ENCODE peak calls at places on chromosomes 16 and 17, in eight cellular contexts. One of them, this sample, is unnamed.

GRCh38 chr16:2450535-2450934 is 9.4 kb upstream of the TEDC2 start:
- DNase-seq in hepatocyte: no peak
- DNase-seq in ecto neural progenitor cell: no peak
- DNase-seq in prostate gland: no peak
- DNase-seq in heart right ventricle: no peak
- DNase-seq in heart left ventricle: no peak
- DNase-seq in BE2C: no peak
- DNase-seq in activated CD4-positive, alpha-beta T cell treated with anti-CD3 and anti-CD28 coated beads, Interleukin-2, amount 50 U/mL, for 48 hours: no peak
- DNase-seq in this sample: no peak

GRCh38 chr16:50310308-50311133 is 44.2 kb downstream of the ADCY7 start:
- DNase-seq in BE2C: no peak
- DNase-seq in ecto neural progenitor cell: peak
- DNase-seq in hepatocyte: peak
- DNase-seq in heart right ventricle: no peak
- DNase-seq in activated CD4-positive, alpha-beta T cell treated with anti-CD3 and anti-CD28 coated beads, Interleukin-2, amount 50 U/mL, for 48 hours: no peak
- DNase-seq in heart left ventricle: no peak
- DNase-seq in prostate gland: no peak
- DNase-seq in this sample: no peak

GRCh38 chr16:82535262-82535661 is 91.5 kb upstream of the CDH13 start:
- DNase-seq in heart right ventricle: no peak
- DNase-seq in ecto neural progenitor cell: no peak
- DNase-seq in prostate gland: no peak
- DNase-seq in hepatocyte: no peak
- DNase-seq in activated CD4-positive, alpha-beta T cell treated with anti-CD3 and anti-CD28 coated beads, Interleukin-2, amount 50 U/mL, for 48 hours: no peak
- DNase-seq in heart left ventricle: no peak
- DNase-seq in BE2C: no peak
- DNase-seq in this sample: no peak

GRCh38 chr16:4392382-4393242 is 21.0 kb downstream of the VASN start:
- DNase-seq in BE2C: peak
- DNase-seq in prostate gland: no peak
- DNase-seq in heart right ventricle: no peak
- DNase-seq in heart left ventricle: peak
- DNase-seq in activated CD4-positive, alpha-beta T cell treated with anti-CD3 and anti-CD28 coated beads, Interleukin-2, amount 50 U/mL, for 48 hours: no peak
- DNase-seq in hepatocyte: peak
- DNase-seq in ecto neural progenitor cell: no peak
- DNase-seq in this sample: peak

GRCh38 chr17:60158751-60159478 is 9.1 kb downstream of the CA4 start:
- DNase-seq in heart right ventricle: no peak
- DNase-seq in ecto neural progenitor cell: peak
- DNase-seq in activated CD4-positive, alpha-beta T cell treated with anti-CD3 and anti-CD28 coated beads, Interleukin-2, amount 50 U/mL, for 48 hours: no peak
- DNase-seq in heart left ventricle: no peak
- DNase-seq in hepatocyte: peak
- DNase-seq in BE2C: peak
- DNase-seq in prostate gland: no peak
- DNase-seq in this sample: no peak

GRCh38 chr17:33603794-33604193 is 310.7 kb upstream of the ASIC2 start:
- DNase-seq in heart left ventricle: no peak
- DNase-seq in heart right ventricle: no peak
- DNase-seq in prostate gland: no peak
- DNase-seq in activated CD4-positive, alpha-beta T cell treated with anti-CD3 and anti-CD28 coated beads, Interleukin-2, amount 50 U/mL, for 48 hours: no peak
- DNase-seq in BE2C: peak
- DNase-seq in hepatocyte: peak
- DNase-seq in ecto neural progenitor cell: no peak
- DNase-seq in this sample: no peak

GRCh38 chr17:1555618-1556471 is 6.7 kb downstream of the PITPNA start:
- DNase-seq in hepatocyte: no peak
- DNase-seq in heart right ventricle: no peak
- DNase-seq in ecto neural progenitor cell: no peak
- DNase-seq in activated CD4-positive, alpha-beta T cell treated with anti-CD3 and anti-CD28 coated beads, Interleukin-2, amount 50 U/mL, for 48 hours: no peak
- DNase-seq in heart left ventricle: peak
- DNase-seq in BE2C: no peak
- DNase-seq in prostate gland: no peak
- DNase-seq in this sample: no peak

GRCh38 chr16:89656435-89657121 is 930 bp downstream of the CHMP1A start:
- DNase-seq in heart left ventricle: peak
- DNase-seq in hepatocyte: no peak
- DNase-seq in prostate gland: no peak
- DNase-seq in BE2C: no peak
- DNase-seq in ecto neural progenitor cell: peak
- DNase-seq in heart right ventricle: no peak
- DNase-seq in activated CD4-positive, alpha-beta T cell treated with anti-CD3 and anti-CD28 coated beads, Interleukin-2, amount 50 U/mL, for 48 hours: no peak
- DNase-seq in this sample: no peak

GRCh38 chr17:70604854-70605253 is 435.5 kb downstream of the KCNJ2 start:
- DNase-seq in ecto neural progenitor cell: no peak
- DNase-seq in heart right ventricle: no peak
- DNase-seq in heart left ventricle: no peak
- DNase-seq in activated CD4-positive, alpha-beta T cell treated with anti-CD3 and anti-CD28 coated beads, Interleukin-2, amount 50 U/mL, for 48 hours: no peak
- DNase-seq in BE2C: no peak
- DNase-seq in hepatocyte: no peak
- DNase-seq in prostate gland: no peak
- DNase-seq in this sample: no peak

GRCh38 chr16:83915081-83915480 is 16.2 kb downstream of the MLYCD start:
- DNase-seq in ecto neural progenitor cell: no peak
- DNase-seq in hepatocyte: no peak
- DNase-seq in BE2C: no peak
- DNase-seq in activated CD4-positive, alpha-beta T cell treated with anti-CD3 and anti-CD28 coated beads, Interleukin-2, amount 50 U/mL, for 48 hours: no peak
- DNase-seq in heart left ventricle: peak
- DNase-seq in prostate gland: no peak
- DNase-seq in heart right ventricle: no peak
- DNase-seq in this sample: no peak

GRCh38 chr17:61729690-61730268 is 133.5 kb downstream of the BRIP1 start:
- DNase-seq in activated CD4-positive, alpha-beta T cell treated with anti-CD3 and anti-CD28 coated beads, Interleukin-2, amount 50 U/mL, for 48 hours: no peak
- DNase-seq in heart right ventricle: no peak
- DNase-seq in prostate gland: no peak
- DNase-seq in ecto neural progenitor cell: no peak
- DNase-seq in heart left ventricle: no peak
- DNase-seq in BE2C: no peak
- DNase-seq in hepatocyte: no peak
- DNase-seq in this sample: no peak

GRCh38 chr16:68961778-68962402 is 118.6 kb downstream of the TANGO6 start:
- DNase-seq in prostate gland: no peak
- DNase-seq in BE2C: no peak
- DNase-seq in hepatocyte: no peak
- DNase-seq in heart right ventricle: no peak
- DNase-seq in heart left ventricle: no peak
- DNase-seq in activated CD4-positive, alpha-beta T cell treated with anti-CD3 and anti-CD28 coated beads, Interleukin-2, amount 50 U/mL, for 48 hours: no peak
- DNase-seq in ecto neural progenitor cell: no peak
- DNase-seq in this sample: no peak

GRCh38 chr17:55334881-55335523 is 70.2 kb downstream of the HLF start:
- DNase-seq in heart right ventricle: no peak
- DNase-seq in activated CD4-positive, alpha-beta T cell treated with anti-CD3 and anti-CD28 coated beads, Interleukin-2, amount 50 U/mL, for 48 hours: no peak
- DNase-seq in hepatocyte: no peak
- DNase-seq in heart left ventricle: no peak
- DNase-seq in prostate gland: no peak
- DNase-seq in BE2C: no peak
- DNase-seq in ecto neural progenitor cell: no peak
- DNase-seq in this sample: no peak

GRCh38 chr17:36721560-36722120 is 120.3 kb downstream of the MRM1 start:
- DNase-seq in activated CD4-positive, alpha-beta T cell treated with anti-CD3 and anti-CD28 coated beads, Interleukin-2, amount 50 U/mL, for 48 hours: no peak
- DNase-seq in ecto neural progenitor cell: no peak
- DNase-seq in hepatocyte: no peak
- DNase-seq in heart left ventricle: no peak
- DNase-seq in BE2C: no peak
- DNase-seq in prostate gland: no peak
- DNase-seq in heart right ventricle: no peak
- DNase-seq in this sample: no peak

GRCh38 chr17:47192549-47192948 is 3.5 kb upstream of the CDC27 start:
- DNase-seq in ecto neural progenitor cell: no peak
- DNase-seq in hepatocyte: no peak
- DNase-seq in prostate gland: no peak
- DNase-seq in heart left ventricle: no peak
- DNase-seq in BE2C: no peak
- DNase-seq in activated CD4-positive, alpha-beta T cell treated with anti-CD3 and anti-CD28 coated beads, Interleukin-2, amount 50 U/mL, for 48 hours: no peak
- DNase-seq in heart right ventricle: no peak
- DNase-seq in this sample: no peak

GRCh38 chr16:64453643-64454042 is 668.2 kb downstream of the CDH11 start:
- DNase-seq in prostate gland: no peak
- DNase-seq in hepatocyte: no peak
- DNase-seq in BE2C: no peak
- DNase-seq in ecto neural progenitor cell: no peak
- DNase-seq in heart left ventricle: no peak
- DNase-seq in heart right ventricle: no peak
- DNase-seq in activated CD4-positive, alpha-beta T cell treated with anti-CD3 and anti-CD28 coated beads, Interleukin-2, amount 50 U/mL, for 48 hours: no peak
- DNase-seq in this sample: no peak

GRCh38 chr17:76793775-76794174 is 55.9 kb downstream of the MFSD11 start:
- DNase-seq in prostate gland: no peak
- DNase-seq in activated CD4-positive, alpha-beta T cell treated with anti-CD3 and anti-CD28 coated beads, Interleukin-2, amount 50 U/mL, for 48 hours: no peak
- DNase-seq in heart right ventricle: no peak
- DNase-seq in heart left ventricle: no peak
- DNase-seq in hepatocyte: no peak
- DNase-seq in ecto neural progenitor cell: no peak
- DNase-seq in BE2C: peak
- DNase-seq in this sample: peak

GRCh38 chr17:69783865-69784264 is 291.2 kb upstream of the KCNJ16 start:
- DNase-seq in BE2C: no peak
- DNase-seq in prostate gland: no peak
- DNase-seq in heart right ventricle: no peak
- DNase-seq in ecto neural progenitor cell: no peak
- DNase-seq in activated CD4-positive, alpha-beta T cell treated with anti-CD3 and anti-CD28 coated beads, Interleukin-2, amount 50 U/mL, for 48 hours: no peak
- DNase-seq in heart left ventricle: no peak
- DNase-seq in hepatocyte: no peak
- DNase-seq in this sample: no peak